ENCODE peak calls at places on chromosomes 7 and 10, in eight cellular contexts. One of them, this sample, is unnamed.
A peak's percentile ranks its signal among the peaks of the same experiment; 100 is the strongest.

GRCh38 chr10:95459446-95459845 is 101.7 kb downstream of the SORBS1 start:
- DNase-seq in GM12865: no peak
- DNase-seq in NCI-H345: no peak
- DNase-seq in osteocyte: no peak
- DNase-seq in fibroblast of mammary gland: no peak
- DNase-seq in lower leg skin: no peak
- DNase-seq in EH: peak; percentile 16
- DNase-seq in A549: no peak
- DNase-seq in this sample: peak; percentile 26

GRCh38 chr10:6145979-6146432 is 56.7 kb upstream of the PFKFB3 start:
- DNase-seq in GM12865: no peak
- DNase-seq in NCI-H345: no peak
- DNase-seq in osteocyte: no peak
- DNase-seq in fibroblast of mammary gland: no peak
- DNase-seq in lower leg skin: no peak
- DNase-seq in EH: no peak
- DNase-seq in A549: no peak
- DNase-seq in this sample: no peak

GRCh38 chr7:46145412-46145811 is 224.3 kb upstream of the IGFBP3 start:
- DNase-seq in GM12865: no peak
- DNase-seq in NCI-H345: no peak
- DNase-seq in osteocyte: no peak
- DNase-seq in fibroblast of mammary gland: peak; percentile 91
- DNase-seq in lower leg skin: no peak
- DNase-seq in EH: peak; percentile 100
- DNase-seq in A549: peak; percentile 66
- DNase-seq in this sample: peak; percentile 82

GRCh38 chr7:24406053-24406561 is 122.1 kb downstream of the NPY start:
- DNase-seq in GM12865: peak; percentile 51
- DNase-seq in NCI-H345: no peak
- DNase-seq in osteocyte: no peak
- DNase-seq in fibroblast of mammary gland: peak; percentile 14
- DNase-seq in lower leg skin: no peak
- DNase-seq in EH: no peak
- DNase-seq in A549: no peak
- DNase-seq in this sample: no peak

GRCh38 chr7:126443951-126444350 is 808.8 kb downstream of the GRM8 start:
- DNase-seq in GM12865: no peak
- DNase-seq in NCI-H345: no peak
- DNase-seq in osteocyte: no peak
- DNase-seq in fibroblast of mammary gland: no peak
- DNase-seq in lower leg skin: no peak
- DNase-seq in EH: no peak
- DNase-seq in A549: no peak
- DNase-seq in this sample: no peak

GRCh38 chr7:90599892-90600555 is 3.9 kb downstream of the CDK14 start:
- DNase-seq in GM12865: no peak
- DNase-seq in NCI-H345: no peak
- DNase-seq in osteocyte: no peak
- DNase-seq in fibroblast of mammary gland: peak; percentile 27
- DNase-seq in lower leg skin: no peak
- DNase-seq in EH: no peak
- DNase-seq in A549: no peak
- DNase-seq in this sample: no peak

GRCh38 chr7:80876894-80877414 is 41.9 kb downstream of the SEMA3C start:
- DNase-seq in GM12865: no peak
- DNase-seq in NCI-H345: no peak
- DNase-seq in osteocyte: no peak
- DNase-seq in fibroblast of mammary gland: peak; percentile 56
- DNase-seq in lower leg skin: no peak
- DNase-seq in EH: peak; percentile 94
- DNase-seq in A549: no peak
- DNase-seq in this sample: peak; percentile 82

GRCh38 chr7:22640269-22640668 is 86.7 kb upstream of the IL6 start:
- DNase-seq in GM12865: peak; percentile 86
- DNase-seq in NCI-H345: no peak
- DNase-seq in osteocyte: no peak
- DNase-seq in fibroblast of mammary gland: no peak
- DNase-seq in lower leg skin: no peak
- DNase-seq in EH: no peak
- DNase-seq in A549: no peak
- DNase-seq in this sample: no peak

GRCh38 chr10:121322046-121322445 is 276.2 kb downstream of the FGFR2 start:
- DNase-seq in GM12865: no peak
- DNase-seq in NCI-H345: peak; percentile 66
- DNase-seq in osteocyte: no peak
- DNase-seq in fibroblast of mammary gland: no peak
- DNase-seq in lower leg skin: no peak
- DNase-seq in EH: no peak
- DNase-seq in A549: no peak
- DNase-seq in this sample: no peak

GRCh38 chr7:80791509-80791929 is 127.3 kb downstream of the SEMA3C start:
- DNase-seq in GM12865: no peak
- DNase-seq in NCI-H345: no peak
- DNase-seq in osteocyte: no peak
- DNase-seq in fibroblast of mammary gland: no peak
- DNase-seq in lower leg skin: no peak
- DNase-seq in EH: no peak
- DNase-seq in A549: no peak
- DNase-seq in this sample: no peak

GRCh38 chr10:31749293-31749692 is 179.3 kb downstream of the ARHGAP12 start:
- DNase-seq in GM12865: no peak
- DNase-seq in NCI-H345: peak; percentile 27
- DNase-seq in osteocyte: no peak
- DNase-seq in fibroblast of mammary gland: no peak
- DNase-seq in lower leg skin: no peak
- DNase-seq in EH: peak; percentile 27
- DNase-seq in A549: no peak
- DNase-seq in this sample: no peak

GRCh38 chr7:2508327-2509231 is 11.0 kb upstream of the LFNG start:
- DNase-seq in GM12865: peak; percentile 55
- DNase-seq in NCI-H345: no peak
- DNase-seq in osteocyte: no peak
- DNase-seq in fibroblast of mammary gland: peak; percentile 40
- DNase-seq in lower leg skin: no peak
- DNase-seq in EH: peak; percentile 88
- DNase-seq in A549: no peak
- DNase-seq in this sample: no peak

GRCh38 chr10:59240581-59241183 is 64.2 kb downstream of the PHYHIPL start:
- DNase-seq in GM12865: peak; percentile 44
- DNase-seq in NCI-H345: peak; percentile 2
- DNase-seq in osteocyte: no peak
- DNase-seq in fibroblast of mammary gland: peak; percentile 64
- DNase-seq in lower leg skin: no peak
- DNase-seq in EH: peak; percentile 45
- DNase-seq in A549: no peak
- DNase-seq in this sample: peak; percentile 56

GRCh38 chr10:108696792-108697477 is 1226.4 kb downstream of the XPNPEP1 start:
- DNase-seq in GM12865: peak; percentile 60
- DNase-seq in NCI-H345: no peak
- DNase-seq in osteocyte: no peak
- DNase-seq in fibroblast of mammary gland: no peak
- DNase-seq in lower leg skin: no peak
- DNase-seq in EH: no peak
- DNase-seq in A549: no peak
- DNase-seq in this sample: no peak

GRCh38 chr7:82559203-82559805 is 115.7 kb upstream of the CACNA2D1 start:
- DNase-seq in GM12865: peak; percentile 12
- DNase-seq in NCI-H345: peak; percentile 94
- DNase-seq in osteocyte: no peak
- DNase-seq in fibroblast of mammary gland: no peak
- DNase-seq in lower leg skin: no peak
- DNase-seq in EH: no peak
- DNase-seq in A549: peak; percentile 53
- DNase-seq in this sample: no peak

GRCh38 chr10:124745678-124746077 is 1.5 kb upstream of the FAM53B start:
- DNase-seq in GM12865: peak; percentile 60
- DNase-seq in NCI-H345: peak; percentile 19
- DNase-seq in osteocyte: no peak
- DNase-seq in fibroblast of mammary gland: peak; percentile 81
- DNase-seq in lower leg skin: no peak
- DNase-seq in EH: peak; percentile 69
- DNase-seq in A549: peak; percentile 49
- DNase-seq in this sample: peak; percentile 75

GRCh38 chr7:35702541-35702940 is 7.6 kb upstream of the HERPUD2 start:
- DNase-seq in GM12865: no peak
- DNase-seq in NCI-H345: no peak
- DNase-seq in osteocyte: no peak
- DNase-seq in fibroblast of mammary gland: no peak
- DNase-seq in lower leg skin: no peak
- DNase-seq in EH: no peak
- DNase-seq in A549: no peak
- DNase-seq in this sample: no peak

GRCh38 chr10:21528452-21529235 is 3.2 kb upstream of the SKIDA1 start:
- DNase-seq in GM12865: no peak
- DNase-seq in NCI-H345: no peak
- DNase-seq in osteocyte: no peak
- DNase-seq in fibroblast of mammary gland: peak; percentile 25
- DNase-seq in lower leg skin: no peak
- DNase-seq in EH: no peak
- DNase-seq in A549: no peak
- DNase-seq in this sample: peak; percentile 56

GRCh38 chr7:24395512-24395911 is 111.5 kb downstream of the NPY start:
- DNase-seq in GM12865: no peak
- DNase-seq in NCI-H345: no peak
- DNase-seq in osteocyte: no peak
- DNase-seq in fibroblast of mammary gland: no peak
- DNase-seq in lower leg skin: no peak
- DNase-seq in EH: no peak
- DNase-seq in A549: no peak
- DNase-seq in this sample: no peak

This sample was measured in mesenchymal stem cell.